ENCODE peak calls at places on chromosome 9, in ten cellular contexts. One of them, this sample, is unnamed. For H3K36me3, the result is how much of the 10 kb centered on the place peaks cover.

GRCh38 chr9:19136129-19136528 is 8.8 kb upstream of the PLIN2 start:
- DNase-seq in sigmoid colon: no peak
- DNase-seq in H1: no peak
- DNase-seq in transverse colon: no peak
- DNase-seq in GM12878: no peak
- DNase-seq in Panc1: no peak
- DNase-seq in stomach: no peak
- DNase-seq in SK-N-SH: no peak
- DNase-seq in GM23338: peak
- DNase-seq in K562: no peak
- DNase-seq in this sample: no peak

GRCh38 chr9:72726951-72727350 is 205.5 kb downstream of the TMC1 start:
- DNase-seq in Panc1: no peak
- DNase-seq in stomach: no peak
- DNase-seq in transverse colon: no peak
- DNase-seq in H1: no peak
- DNase-seq in GM12878: no peak
- DNase-seq in GM23338: peak
- DNase-seq in SK-N-SH: no peak
- DNase-seq in K562: no peak
- DNase-seq in sigmoid colon: no peak
- DNase-seq in this sample: no peak

GRCh38 chr9:28423255-28423654 is 850.0 kb upstream of the C9orf72 start:
- DNase-seq in H1: no peak
- DNase-seq in transverse colon: no peak
- DNase-seq in GM23338: no peak
- DNase-seq in stomach: no peak
- DNase-seq in GM12878: no peak
- DNase-seq in SK-N-SH: no peak
- DNase-seq in sigmoid colon: no peak
- DNase-seq in K562: no peak
- DNase-seq in Panc1: no peak
- DNase-seq in this sample: no peak

GRCh38 chr9:84154320-84154719 is 173.7 kb downstream of the RMI1 start:
- DNase-seq in Panc1: no peak
- DNase-seq in sigmoid colon: no peak
- DNase-seq in H1: no peak
- DNase-seq in GM12878: no peak
- DNase-seq in SK-N-SH: no peak
- DNase-seq in transverse colon: no peak
- DNase-seq in K562: no peak
- DNase-seq in stomach: no peak
- DNase-seq in GM23338: no peak
- DNase-seq in this sample: no peak

GRCh38 chr9:20390400-20390799 is 231.9 kb downstream of the MLLT3 start:
- DNase-seq in sigmoid colon: no peak
- DNase-seq in stomach: no peak
- DNase-seq in H1: no peak
- DNase-seq in GM12878: no peak
- DNase-seq in K562: no peak
- DNase-seq in Panc1: no peak
- DNase-seq in SK-N-SH: no peak
- DNase-seq in transverse colon: no peak
- DNase-seq in GM23338: no peak
- DNase-seq in this sample: no peak

GRCh38 chr9:121942866-121943265 is 150.2 kb downstream of the TTLL11 start:
- DNase-seq in GM12878: no peak
- DNase-seq in transverse colon: no peak
- DNase-seq in H1: no peak
- DNase-seq in stomach: no peak
- DNase-seq in GM23338: no peak
- DNase-seq in SK-N-SH: no peak
- DNase-seq in sigmoid colon: no peak
- DNase-seq in Panc1: no peak
- DNase-seq in K562: no peak
- DNase-seq in this sample: no peak

GRCh38 chr9:117160254-117160653 is 254.6 kb downstream of the ASTN2 start:
- DNase-seq in Panc1: no peak
- DNase-seq in H1: no peak
- DNase-seq in K562: no peak
- DNase-seq in transverse colon: no peak
- DNase-seq in SK-N-SH: no peak
- DNase-seq in GM12878: no peak
- DNase-seq in stomach: no peak
- DNase-seq in sigmoid colon: no peak
- DNase-seq in GM23338: peak
- DNase-seq in this sample: no peak

GRCh38 chr9:124513374-124513994 is 6.3 kb upstream of the NR5A1 start:
- DNase-seq in K562: peak
- DNase-seq in sigmoid colon: no peak
- DNase-seq in Panc1: no peak
- DNase-seq in H1: peak
- DNase-seq in GM12878: no peak
- DNase-seq in stomach: no peak
- DNase-seq in transverse colon: no peak
- DNase-seq in GM23338: no peak
- DNase-seq in SK-N-SH: peak
- DNase-seq in this sample: no peak

GRCh38 chr9:98158071-98158791 is 34.2 kb downstream of the CORO2A start:
- DNase-seq in Panc1: no peak
- DNase-seq in GM12878: no peak
- DNase-seq in SK-N-SH: no peak
- DNase-seq in sigmoid colon: no peak
- DNase-seq in GM23338: no peak
- DNase-seq in stomach: peak
- DNase-seq in K562: no peak
- DNase-seq in transverse colon: peak
- DNase-seq in H1: no peak
- DNase-seq in this sample: peak

GRCh38 chr9:123482295-123482970 is 126.4 kb downstream of the CRB2 start:
- DNase-seq in transverse colon: no peak
- DNase-seq in GM23338: peak
- DNase-seq in stomach: no peak
- DNase-seq in K562: no peak
- DNase-seq in sigmoid colon: peak
- DNase-seq in Panc1: no peak
- DNase-seq in H1: no peak
- DNase-seq in GM12878: no peak
- DNase-seq in SK-N-SH: no peak
- DNase-seq in this sample: no peak

GRCh38 chr9:110638381-110638954 is 30.1 kb upstream of the MUSK start:
- DNase-seq in K562: no peak
- DNase-seq in sigmoid colon: no peak
- DNase-seq in GM23338: peak
- DNase-seq in H1: no peak
- DNase-seq in Panc1: no peak
- DNase-seq in stomach: no peak
- DNase-seq in SK-N-SH: no peak
- DNase-seq in GM12878: no peak
- DNase-seq in transverse colon: no peak
- DNase-seq in this sample: no peak
- TF ChIP-seq CTCF in K562: no peak
- TF ChIP-seq CTCF in sigmoid colon: peak
- TF ChIP-seq CTCF in GM23338: no peak
- TF ChIP-seq CTCF in H1: peak
- TF ChIP-seq CTCF in Panc1: no peak
- TF ChIP-seq CTCF in stomach: peak
- TF ChIP-seq CTCF in SK-N-SH: peak
- TF ChIP-seq CTCF in GM12878: no peak
- TF ChIP-seq CTCF in transverse colon: peak
- TF ChIP-seq CTCF in this sample: no peak

GRCh38 chr9:111909444-111909843 is 12.8 kb downstream of the UGCG start:
- DNase-seq in transverse colon: no peak
- DNase-seq in Panc1: no peak
- DNase-seq in H1: no peak
- DNase-seq in GM23338: no peak
- DNase-seq in SK-N-SH: no peak
- DNase-seq in sigmoid colon: no peak
- DNase-seq in K562: peak
- DNase-seq in GM12878: no peak
- DNase-seq in stomach: no peak
- DNase-seq in this sample: no peak
- H3K36me3 ChIP-seq in transverse colon: under half
- H3K36me3 ChIP-seq in Panc1: under half
- H3K36me3 ChIP-seq in H1: under half
- H3K36me3 ChIP-seq in GM23338: under half
- H3K36me3 ChIP-seq in SK-N-SH: under half
- H3K36me3 ChIP-seq in sigmoid colon: under half
- H3K36me3 ChIP-seq in K562: under half
- H3K36me3 ChIP-seq in GM12878: under half
- H3K36me3 ChIP-seq in stomach: under half
- H3K36me3 ChIP-seq in this sample: under half

DNA sequence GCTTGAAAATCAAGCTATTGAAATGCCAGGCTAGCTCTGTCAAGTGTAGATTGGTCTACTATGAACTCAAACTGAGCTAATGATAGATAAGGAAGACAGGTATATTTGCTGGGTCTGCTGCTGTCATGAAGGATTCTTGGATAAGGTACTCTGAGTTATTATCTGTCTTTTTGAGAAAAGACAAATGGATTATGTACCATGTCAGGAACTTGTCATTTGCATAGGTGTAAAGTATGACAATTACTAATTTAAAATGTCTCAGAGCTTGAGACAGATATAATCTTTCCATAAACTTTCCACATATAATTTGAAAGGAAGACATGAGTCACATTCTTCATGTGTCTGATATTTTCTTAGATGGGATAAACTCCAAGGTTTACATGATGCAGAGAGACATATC is 594.1 kb upstream of the PTPRD start:
- DNase-seq in K562: no peak
- DNase-seq in transverse colon: no peak
- DNase-seq in GM23338: no peak
- DNase-seq in H1: no peak
- DNase-seq in GM12878: no peak
- DNase-seq in stomach: no peak
- DNase-seq in Panc1: no peak
- DNase-seq in SK-N-SH: no peak
- DNase-seq in sigmoid colon: no peak
- DNase-seq in this sample: no peak
- TF ChIP-seq POLR2AphosphoS5 in K562: no peak
- TF ChIP-seq POLR2AphosphoS5 in transverse colon: no peak
- TF ChIP-seq POLR2AphosphoS5 in GM23338: no peak
- TF ChIP-seq POLR2AphosphoS5 in H1: no peak
- TF ChIP-seq POLR2AphosphoS5 in GM12878: no peak
- TF ChIP-seq POLR2AphosphoS5 in stomach: no peak
- TF ChIP-seq POLR2AphosphoS5 in Panc1: no peak
- TF ChIP-seq POLR2AphosphoS5 in SK-N-SH: no peak
- TF ChIP-seq POLR2AphosphoS5 in sigmoid colon: no peak
- TF ChIP-seq POLR2AphosphoS5 in this sample: no peak

DNA sequence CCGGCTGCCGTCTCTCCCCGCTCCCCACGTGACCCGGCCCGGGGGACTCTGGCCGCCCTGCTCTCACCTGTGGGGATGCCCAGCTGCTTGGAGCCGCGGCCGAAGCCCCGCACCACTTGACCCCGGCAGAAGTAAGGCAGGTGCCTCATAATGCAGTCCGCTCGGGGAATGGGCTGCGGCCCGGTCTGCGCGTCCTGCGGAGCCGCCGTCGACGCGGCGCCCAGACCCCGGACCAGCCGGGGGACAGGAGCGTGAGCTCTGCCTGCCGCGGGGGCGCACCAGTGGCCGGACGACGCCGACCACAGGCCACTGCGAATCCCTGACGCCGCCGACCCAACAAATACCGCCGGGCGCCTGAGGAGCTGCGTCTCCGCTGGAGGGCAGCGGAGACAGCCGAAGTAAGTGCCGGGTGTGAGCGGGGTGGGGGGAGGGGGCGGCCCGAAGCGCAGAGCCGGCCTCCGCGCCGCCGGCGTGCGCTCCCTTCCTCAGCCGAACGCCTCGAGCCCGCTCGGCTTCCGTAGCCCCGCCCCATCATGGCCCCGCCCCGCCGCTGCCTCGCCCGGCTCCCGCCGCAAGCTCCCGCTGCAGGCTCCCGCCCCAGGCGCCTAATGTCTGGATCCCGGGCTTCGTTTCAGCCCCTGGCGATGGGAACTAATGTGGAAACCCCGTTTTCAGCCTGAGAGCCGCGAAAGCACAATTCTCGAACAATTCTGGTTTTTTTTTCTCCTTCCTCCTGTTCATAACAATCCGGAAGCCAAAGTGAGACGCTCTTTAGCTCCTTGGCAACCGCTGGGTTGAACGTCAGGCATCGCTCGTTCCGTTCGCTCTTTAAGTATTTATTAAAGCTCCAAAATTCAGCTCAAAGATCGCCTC is at the start of gene RFK:
- DNase-seq in K562: peak
- DNase-seq in SK-N-SH: peak
- DNase-seq in H1: peak
- DNase-seq in transverse colon: peak
- DNase-seq in Panc1: peak
- DNase-seq in GM12878: peak
- DNase-seq in GM23338: peak
- DNase-seq in stomach: peak
- DNase-seq in sigmoid colon: peak
- DNase-seq in this sample: peak
- TF ChIP-seq CTCF in K562: peak
- TF ChIP-seq CTCF in SK-N-SH: peak
- TF ChIP-seq CTCF in H1: peak
- TF ChIP-seq CTCF in transverse colon: peak
- TF ChIP-seq CTCF in Panc1: peak
- TF ChIP-seq CTCF in GM12878: peak
- TF ChIP-seq CTCF in GM23338: peak
- TF ChIP-seq CTCF in stomach: peak
- TF ChIP-seq CTCF in sigmoid colon: peak
- TF ChIP-seq CTCF in this sample: peak

GRCh38 chr9:130451004-130451390 is 6.2 kb downstream of the ASS1 start:
- DNase-seq in transverse colon: no peak
- DNase-seq in GM23338: no peak
- DNase-seq in H1: no peak
- DNase-seq in Panc1: no peak
- DNase-seq in K562: no peak
- DNase-seq in GM12878: no peak
- DNase-seq in stomach: no peak
- DNase-seq in SK-N-SH: no peak
- DNase-seq in sigmoid colon: no peak
- DNase-seq in this sample: no peak

GRCh38 chr9:130447193-130447816 is 2.5 kb downstream of the ASS1 start:
- DNase-seq in K562: no peak
- DNase-seq in stomach: no peak
- DNase-seq in transverse colon: no peak
- DNase-seq in SK-N-SH: no peak
- DNase-seq in GM12878: no peak
- DNase-seq in GM23338: no peak
- DNase-seq in H1: no peak
- DNase-seq in sigmoid colon: no peak
- DNase-seq in Panc1: no peak
- DNase-seq in this sample: no peak

GRCh38 chr9:130450344-130451003 is 5.7 kb downstream of the ASS1 start:
- DNase-seq in transverse colon: peak
- DNase-seq in GM12878: no peak
- DNase-seq in K562: no peak
- DNase-seq in H1: no peak
- DNase-seq in Panc1: no peak
- DNase-seq in sigmoid colon: no peak
- DNase-seq in stomach: peak
- DNase-seq in SK-N-SH: no peak
- DNase-seq in GM23338: peak
- DNase-seq in this sample: no peak

GRCh38 chr9:130448035-130448624 is 3.4 kb downstream of the ASS1 start:
- DNase-seq in sigmoid colon: no peak
- DNase-seq in SK-N-SH: no peak
- DNase-seq in H1: no peak
- DNase-seq in GM12878: no peak
- DNase-seq in stomach: no peak
- DNase-seq in K562: peak
- DNase-seq in GM23338: peak
- DNase-seq in Panc1: no peak
- DNase-seq in transverse colon: no peak
- DNase-seq in this sample: no peak

GRCh38 chr9:130448771-130449170 is 4.0 kb downstream of the ASS1 start:
- DNase-seq in Panc1: no peak
- DNase-seq in K562: no peak
- DNase-seq in sigmoid colon: no peak
- DNase-seq in GM12878: no peak
- DNase-seq in transverse colon: no peak
- DNase-seq in GM23338: no peak
- DNase-seq in SK-N-SH: no peak
- DNase-seq in H1: no peak
- DNase-seq in stomach: no peak
- DNase-seq in this sample: no peak
- H3K36me3 ChIP-seq in Panc1: under half
- H3K36me3 ChIP-seq in K562: under half
- H3K36me3 ChIP-seq in sigmoid colon: under half
- H3K36me3 ChIP-seq in GM12878: under half
- H3K36me3 ChIP-seq in transverse colon: under half
- H3K36me3 ChIP-seq in GM23338: under half
- H3K36me3 ChIP-seq in SK-N-SH: under half
- H3K36me3 ChIP-seq in H1: under half
- H3K36me3 ChIP-seq in stomach: under half
- H3K36me3 ChIP-seq in this sample: under half